ENCODE peak calls at places on chromosomes 13 and 19, in four cellular contexts. One of them, this sample, is unnamed.

GRCh38 chr13:41492432-41493267 is 35.3 kb downstream of the RGCC start:
- DNase-seq in AG04450: no peak
- DNase-seq in hepatocyte: no peak
- DNase-seq in fibroblast of lung: no peak
- DNase-seq in this sample: no peak

GRCh38 chr13:44974056-44974798 is 15.0 kb downstream of the NUFIP1 start:
- DNase-seq in hepatocyte: no peak
- DNase-seq in AG04450: no peak
- DNase-seq in fibroblast of lung: peak
- DNase-seq in this sample: no peak

GRCh38 chr13:46045424-46045823 is 7.1 kb downstream of the ZC3H13 start:
- DNase-seq in fibroblast of lung: no peak
- DNase-seq in hepatocyte: no peak
- DNase-seq in AG04450: no peak
- DNase-seq in this sample: no peak

GRCh38 chr13:72864142-72865035 is 82.5 kb downstream of the PIBF1 start:
- DNase-seq in hepatocyte: peak
- DNase-seq in fibroblast of lung: peak
- DNase-seq in AG04450: peak
- DNase-seq in this sample: no peak

GRCh38 chr19:55216461-55217198 is 7.3 kb upstream of the PTPRH start:
- DNase-seq in AG04450: peak
- DNase-seq in fibroblast of lung: peak
- DNase-seq in hepatocyte: peak
- DNase-seq in this sample: peak

GRCh38 chr19:50854636-50855410 is at the start of gene KLK3:
- DNase-seq in hepatocyte: no peak
- DNase-seq in AG04450: no peak
- DNase-seq in fibroblast of lung: no peak
- DNase-seq in this sample: no peak

GRCh38 chr19:55063492-55063843 is 520 bp upstream of the RDH13 start:
- DNase-seq in AG04450: no peak
- DNase-seq in fibroblast of lung: no peak
- DNase-seq in hepatocyte: no peak
- DNase-seq in this sample: no peak

GRCh38 chr19:4678881-4679379 is 8.8 kb upstream of the MYDGF start:
- DNase-seq in AG04450: no peak
- DNase-seq in fibroblast of lung: peak
- DNase-seq in hepatocyte: no peak
- DNase-seq in this sample: peak

GRCh38 chr13:113098163-113098732 is 7.3 kb upstream of the F7 start:
- DNase-seq in AG04450: no peak
- DNase-seq in hepatocyte: no peak
- DNase-seq in fibroblast of lung: peak
- DNase-seq in this sample: no peak

GRCh38 chr19:28963481-28964245 is 249.3 kb downstream of the UQCRFS1 start:
- DNase-seq in fibroblast of lung: no peak
- DNase-seq in AG04450: no peak
- DNase-seq in hepatocyte: no peak
- DNase-seq in this sample: no peak

GRCh38 chr13:23856008-23856750 is 33.0 kb downstream of the MIPEP start:
- DNase-seq in AG04450: no peak
- DNase-seq in hepatocyte: no peak
- DNase-seq in fibroblast of lung: no peak
- DNase-seq in this sample: no peak

GRCh38 chr13:32639502-32640105 is 53.4 kb downstream of the PDS5B start:
- DNase-seq in AG04450: peak
- DNase-seq in fibroblast of lung: peak
- DNase-seq in hepatocyte: peak
- DNase-seq in this sample: peak

GRCh38 chr19:47598407-47599349 is 10.3 kb upstream of the BICRA start:
- DNase-seq in fibroblast of lung: peak
- DNase-seq in hepatocyte: peak
- DNase-seq in AG04450: peak
- DNase-seq in this sample: peak

GRCh38 chr19:51593138-51593890 is 22.2 kb downstream of the ZNF175 start:
- DNase-seq in AG04450: no peak
- DNase-seq in hepatocyte: no peak
- DNase-seq in fibroblast of lung: no peak
- DNase-seq in this sample: no peak

GRCh38 chr19:33349319-33350289 is 23.9 kb upstream of the CEBPG start:
- DNase-seq in AG04450: no peak
- DNase-seq in hepatocyte: no peak
- DNase-seq in fibroblast of lung: no peak
- DNase-seq in this sample: no peak

GRCh38 chr19:40576181-40576584 is 490 bp upstream of the SHKBP1 start:
- DNase-seq in fibroblast of lung: no peak
- DNase-seq in hepatocyte: no peak
- DNase-seq in AG04450: no peak
- DNase-seq in this sample: peak
- H3K27ac ChIP-seq in fibroblast of lung: no peak
- H3K27ac ChIP-seq in hepatocyte: no peak
- H3K27ac ChIP-seq in AG04450: no peak
- H3K27ac ChIP-seq in this sample: no peak

GRCh38 chr19:41889896-41890295 is 6.9 kb downstream of the ARHGEF1 start:
- DNase-seq in hepatocyte: no peak
- DNase-seq in AG04450: no peak
- DNase-seq in fibroblast of lung: no peak
- DNase-seq in this sample: no peak

GRCh38 chr19:41888926-41889325 is 5.9 kb downstream of the ARHGEF1 start:
- DNase-seq in hepatocyte: no peak
- DNase-seq in fibroblast of lung: no peak
- DNase-seq in AG04450: no peak
- DNase-seq in this sample: no peak

GRCh38 chr19:41883821-41884733 is 1.1 kb downstream of the ARHGEF1 start:
- DNase-seq in hepatocyte: peak
- DNase-seq in AG04450: peak
- DNase-seq in fibroblast of lung: peak
- DNase-seq in this sample: peak

GRCh38 chr19:41886761-41887710 is 4.1 kb downstream of the ARHGEF1 start:
- DNase-seq in hepatocyte: no peak
- DNase-seq in AG04450: no peak
- DNase-seq in fibroblast of lung: no peak
- DNase-seq in this sample: no peak

GRCh38 chr19:41887711-41888382 is 4.9 kb downstream of the ARHGEF1 start:
- DNase-seq in hepatocyte: peak
- DNase-seq in AG04450: no peak
- DNase-seq in fibroblast of lung: no peak
- DNase-seq in this sample: no peak
- TF ChIP-seq CTCF in hepatocyte: peak
- TF ChIP-seq CTCF in AG04450: no peak
- TF ChIP-seq CTCF in fibroblast of lung: no peak
- TF ChIP-seq CTCF in this sample: no peak

DNA sequence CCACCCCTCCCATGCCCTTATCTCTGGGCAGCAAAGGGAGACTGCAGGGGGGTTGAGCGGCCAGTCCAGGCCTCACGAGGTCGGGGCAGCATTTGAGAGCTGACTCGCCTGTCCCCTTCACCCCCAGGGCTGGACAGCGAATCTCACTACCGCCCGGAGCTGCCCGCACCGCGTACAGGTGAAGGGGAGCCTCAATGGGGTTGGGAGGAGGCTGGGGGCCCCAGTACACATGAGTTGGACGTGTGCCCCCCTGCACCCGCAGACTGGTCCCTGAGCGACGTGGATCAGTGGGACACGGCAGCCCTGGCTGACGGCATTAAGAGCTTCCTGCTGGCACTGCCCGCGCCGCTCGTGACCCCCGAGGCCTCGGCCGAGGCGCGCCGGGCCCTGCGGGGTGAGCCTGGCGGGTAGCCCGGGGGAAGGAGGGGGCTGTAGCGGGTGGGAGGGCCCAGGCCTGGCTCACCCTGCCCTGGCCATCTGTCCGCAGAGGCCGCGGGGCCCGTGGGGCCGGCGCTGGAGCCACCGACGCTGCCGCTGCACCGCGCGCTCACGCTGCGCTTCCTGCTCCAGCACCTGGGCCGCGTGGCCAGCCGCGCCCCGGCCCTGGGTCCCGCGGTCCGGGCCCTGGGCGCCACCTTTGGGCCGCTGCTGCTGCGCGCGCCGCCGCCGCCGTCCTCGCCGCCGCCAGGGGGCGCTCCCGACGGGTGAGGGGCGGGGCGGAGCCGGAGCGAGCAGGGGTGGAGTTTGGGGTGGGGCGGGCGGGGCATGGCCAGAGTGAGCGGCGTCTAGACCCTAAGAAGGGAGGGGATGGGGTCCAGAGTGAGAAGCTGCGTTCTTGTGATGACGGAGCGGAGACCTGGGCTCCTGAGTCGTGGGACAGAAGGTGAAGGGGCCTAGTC is 8.1 kb downstream of the PIK3R2 start:
- DNase-seq in fibroblast of lung: peak
- DNase-seq in hepatocyte: peak
- DNase-seq in AG04450: no peak
- DNase-seq in this sample: peak
- H3K27ac ChIP-seq in fibroblast of lung: no peak
- H3K27ac ChIP-seq in hepatocyte: no peak
- H3K27ac ChIP-seq in AG04450: no peak
- H3K27ac ChIP-seq in this sample: no peak

GRCh38 chr19:34359140-34359953 is 5.6 kb upstream of the GPI start:
- DNase-seq in fibroblast of lung: peak
- DNase-seq in hepatocyte: peak
- DNase-seq in AG04450: peak
- DNase-seq in this sample: peak
- TF ChIP-seq CTCF in fibroblast of lung: peak
- TF ChIP-seq CTCF in hepatocyte: peak
- TF ChIP-seq CTCF in AG04450: peak
- TF ChIP-seq CTCF in this sample: peak

This sample was measured in neural progenitor cell.